ENCODE peak calls at places on chromosomes 4 and X, in eight cellular contexts. H, L, E, I, J, N, Q and F are unnamed samples. For H3K9me3, the result is how much of the 10 kb centered on the place peaks cover.

GRCh38 chr4:164221631-164222030 is 532.3 kb upstream of the SMIM31 start:
- DNase-seq in L (no peak), N (no peak), I (no peak), H (peak), E (no peak), J (no peak), Q (no peak), F (no peak)

GRCh38 chrX:153966283-153966688 is 5.3 kb downstream of the HCFC1 start:
- DNase-seq in L (no peak), I (no peak), Q (no peak), N (no peak), H (peak), J (no peak), E (no peak), F (no peak)

GRCh38 chrX:15151267-15152196 is 118.4 kb downstream of the ASB9 start:
- DNase-seq in J (no peak), E (no peak), I (no peak), L (no peak), H (peak), N (no peak), Q (no peak), F (no peak)

GRCh38 chr4:119684463-119684862 is 55.9 kb upstream of the PDE5A start:
- DNase-seq in N (no peak), Q (no peak), I (no peak), J (no peak), L (no peak), E (no peak), H (no peak), F (no peak)

GRCh38 chr4:139416073-139416673 is 37.7 kb upstream of the RAB33B start:
- DNase-seq in J (no peak), Q (no peak), N (no peak), E (peak), H (peak), L (peak), I (no peak), F (peak)

GRCh38 chr4:52657630-52658501 is 1.2 kb downstream of the USP46 start:
- DNase-seq in N (peak), L (peak), J (peak), Q (peak), E (peak), I (peak), H (peak), F (peak)

GRCh38 chr4:118904935-118905334 is 16.3 kb downstream of the SYNPO2 start:
- DNase-seq in Q (no peak), E (no peak), N (no peak), H (no peak), J (no peak), I (no peak), L (no peak), F (peak)

GRCh38 chr4:128776794-128777216 is 32.7 kb upstream of the JADE1 start:
- DNase-seq in L (peak), Q (no peak), N (no peak), J (no peak), E (peak), I (peak), H (peak), F (peak)

GRCh38 chr4:15654556-15655222 is 468 bp downstream of the FBXL5 start:
- DNase-seq in Q (peak), E (peak), N (no peak), L (peak), H (peak), J (peak), I (peak), F (peak)

GRCh38 chr4:148007303-148007702 is 275.4 kb downstream of the ARHGAP10 start:
- DNase-seq in E (peak), N (no peak), Q (no peak), H (peak), J (no peak), I (no peak), L (peak), F (peak)

GRCh38 chrX:71175531-71175930 is 30.9 kb downstream of the NLGN3 start:
- DNase-seq in L (no peak), H (no peak), N (no peak), I (no peak), Q (no peak), J (no peak), E (no peak), F (no peak)

GRCh38 chr4:39103291-39103690 is 41.3 kb downstream of the KLHL5 start:
- DNase-seq in L (no peak), Q (no peak), I (no peak), N (no peak), E (no peak), H (no peak), J (no peak), F (no peak)

GRCh38 chrX:3286196-3286920 is 60.1 kb downstream of the MXRA5 start:
- DNase-seq in H (peak), L (peak), N (no peak), I (no peak), Q (no peak), J (no peak), E (peak), F (peak)

GRCh38 chr4:118716304-118716703 is 31.1 kb downstream of the METTL14 start:
- DNase-seq in I (no peak), J (no peak), Q (no peak), N (no peak), E (no peak), H (no peak), L (no peak), F (no peak)

GRCh38 chr4:169179609-169180526 is 90.9 kb downstream of the SH3RF1 start:
- DNase-seq in I (no peak), H (peak), E (peak), J (no peak), N (no peak), Q (no peak), L (peak), F (peak)

GRCh38 chrX:5080812-5081211 is 1147.9 kb downstream of the NLGN4X start:
- DNase-seq in J (no peak), E (no peak), L (no peak), Q (no peak), I (no peak), H (no peak), N (no peak), F (no peak)

GRCh38 chr4:149084128-149084527 is 641.9 kb upstream of the NR3C2 start:
- DNase-seq in Q (no peak), H (no peak), I (no peak), L (no peak), E (no peak), J (no peak), N (no peak), F (no peak)

GRCh38 chr4:55008166-55009056 is 117.0 kb downstream of the KDR start:
- DNase-seq in I (no peak), J (peak), L (no peak), E (peak), N (no peak), H (peak), Q (peak), F (no peak)

GRCh38 chrX:19958530-19959486 is 32.1 kb downstream of the BCLAF3 start:
- DNase-seq in I (no peak), L (no peak), J (no peak), N (no peak), Q (no peak), H (no peak), E (peak), F (no peak)

GRCh38 chr4:158821228-158822009 is 52.6 kb downstream of the FNIP2 start:
- DNase-seq in J (no peak), Q (no peak), N (no peak), I (no peak), L (no peak), E (peak), H (peak), F (peak)

GRCh38 chr4:55444822-55445221 is 49.1 kb downstream of the TMEM165 start:
- DNase-seq in E (peak), H (peak), N (no peak), L (peak), Q (no peak), J (no peak), I (no peak), F (peak)

GRCh38 chr4:181148470-181148869 is 1094.7 kb upstream of the TENM3 start:
- DNase-seq in L (no peak), E (no peak), N (no peak), J (no peak), H (no peak), I (no peak), Q (no peak), F (no peak)

GRCh38 chr4:88938138-88938537 is 118.8 kb downstream of the FAM13A start:
- DNase-seq in H (peak), J (no peak), N (no peak), L (peak), Q (no peak), I (no peak), E (peak), F (peak)

GRCh38 chrX:130393451-130394074 is 8.1 kb upstream of the GPR119 start:
- DNase-seq in H (peak), E (peak), I (peak), L (peak), N (no peak), Q (peak), J (peak), F (peak)

GRCh38 chr4:8641256-8641655 is 48.7 kb downstream of the CPZ start:
- DNase-seq in E (no peak), Q (no peak), H (no peak), N (no peak), L (no peak), I (no peak), J (no peak), F (no peak)

GRCh38 chr4:57602133-57602532 is 491.9 kb upstream of the IGFBP7 start:
- DNase-seq in L (no peak), N (no peak), H (no peak), J (no peak), Q (no peak), E (no peak), I (no peak), F (no peak)

GRCh38 chr4:124640037-124640730 is 72.3 kb downstream of the ANKRD50 start:
- DNase-seq in J (no peak), N (no peak), L (peak), E (peak), H (peak), Q (no peak), I (no peak), F (peak)

GRCh38 chrX:39967348-39967747 is 130.4 kb downstream of the BCOR start:
- DNase-seq in N (no peak), L (no peak), J (no peak), Q (no peak), I (no peak), H (peak), E (no peak), F (no peak)

GRCh38 chrX:10676239-10676971 is 56.0 kb upstream of the MID1 start:
- DNase-seq in Q (peak), L (no peak), E (no peak), J (peak), I (no peak), N (peak), H (peak), F (no peak)

GRCh38 chr4:140640150-140640748 is 71.5 kb upstream of the UCP1 start:
- DNase-seq in I (no peak), L (no peak), J (no peak), E (no peak), H (no peak), Q (no peak), N (no peak), F (no peak)

GRCh38 chrX:69507500-69507789 is 3.3 kb downstream of the NALF2 start:
- DNase-seq in N (no peak), J (peak), L (no peak), I (no peak), H (no peak), E (no peak), Q (no peak), F (no peak)

GRCh38 chr4:138522366-138522765 is 280.2 kb upstream of the SLC7A11 start:
- DNase-seq in L (peak), Q (peak), H (peak), J (peak), N (no peak), I (no peak), E (peak), F (peak)

GRCh38 chr4:35516102-35516501 is 728.2 kb downstream of the ARAP2 start:
- DNase-seq in L (no peak), Q (no peak), E (no peak), I (no peak), J (no peak), H (no peak), N (no peak), F (no peak)

GRCh38 chrX:93977641-93978040 is 303.6 kb downstream of the FAM133A start:
- DNase-seq in L (no peak), H (no peak), J (no peak), E (no peak), Q (no peak), N (no peak), I (no peak), F (no peak)

GRCh38 chr4:175351473-175351872 is 433.3 kb downstream of the ADAM29 start:
- DNase-seq in N (no peak), I (no peak), H (no peak), E (no peak), J (no peak), Q (no peak), L (no peak), F (no peak)

GRCh38 chr4:110628321-110629213 is 5.7 kb upstream of the PITX2 start:
- DNase-seq in E (peak), H (no peak), L (no peak), I (no peak), Q (peak), N (peak), J (peak), F (no peak)

GRCh38 chr4:7206856-7207567 is 14.7 kb downstream of the SORCS2 start:
- DNase-seq in J (peak), Q (peak), H (peak), N (peak), E (peak), I (peak), L (peak), F (peak)

DNA sequence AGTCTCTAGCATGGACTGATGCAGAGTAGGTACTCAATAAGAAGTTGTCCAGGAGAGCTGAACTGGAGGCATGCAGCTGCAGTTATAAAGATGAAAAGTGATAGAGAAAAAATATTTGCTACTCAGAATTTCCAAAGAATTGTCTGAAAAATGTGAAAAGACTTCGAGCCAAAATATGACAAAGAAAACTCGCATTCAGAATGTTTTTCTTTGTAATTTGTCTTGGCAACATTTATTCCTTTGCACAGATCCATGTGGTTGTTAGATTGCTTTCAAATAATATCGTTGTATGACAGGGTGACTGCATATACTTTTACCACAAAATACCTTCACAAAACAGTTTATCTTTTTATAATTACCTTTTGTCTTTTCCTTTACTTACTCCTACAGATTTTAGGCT is 128.0 kb upstream of the SLC4A4 start:
- DNase-seq in H (peak), L (no peak), J (no peak), I (no peak), N (no peak), E (no peak), Q (no peak), F (peak)
- H3K9ac ChIP-seq in H (peak), L (no peak), J (no peak), I (no peak), N (no peak), E (peak), Q (no peak), F (no peak)

GRCh38 chrX:63932006-63932405 is 147.0 kb upstream of the ARHGEF9 start:
- DNase-seq in N (no peak), J (no peak), L (no peak), H (peak), E (no peak), Q (no peak), I (no peak), F (no peak)

GRCh38 chrX:63929608-63930007 is 144.6 kb upstream of the ARHGEF9 start:
- DNase-seq in I (no peak), H (no peak), E (no peak), Q (no peak), N (no peak), J (no peak), L (no peak), F (no peak)

GRCh38 chrX:63934160-63934559 is 149.1 kb upstream of the ARHGEF9 start:
- DNase-seq in N (no peak), Q (peak), H (no peak), L (no peak), E (no peak), I (no peak), J (peak), F (no peak)

GRCh38 chrX:63932907-63933306 is 147.9 kb upstream of the ARHGEF9 start:
- DNase-seq in J (no peak), H (no peak), Q (no peak), L (no peak), E (no peak), I (no peak), N (no peak), F (no peak)

DNA sequence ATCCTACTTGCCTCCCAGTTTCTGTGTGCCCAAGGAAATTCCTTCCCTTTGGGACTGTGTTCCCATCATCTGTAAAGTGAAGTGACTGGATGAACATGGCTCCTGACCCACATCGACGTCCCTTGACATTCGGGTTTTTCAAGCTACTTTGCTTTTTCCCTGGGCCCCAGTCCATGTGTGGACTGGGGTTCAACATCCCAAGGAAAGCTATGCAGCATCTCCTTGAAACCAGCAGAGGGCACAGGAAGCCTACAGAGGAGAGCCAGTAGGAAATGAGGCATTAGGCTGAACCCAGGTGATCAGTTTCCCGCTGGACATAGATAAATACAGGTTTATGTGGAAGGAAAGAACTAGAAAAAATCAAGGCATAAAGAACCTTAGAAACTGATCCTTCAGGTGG is 145.1 kb upstream of the ARHGEF9 start:
- DNase-seq in E (no peak), H (peak), N (peak), I (no peak), J (peak), L (no peak), Q (peak), F (peak)
- H3K9me3 ChIP-seq in E (under half), H (under half), N (under half), I (under half), J (under half), L (under half), Q (half or more), F (under half)

DNA sequence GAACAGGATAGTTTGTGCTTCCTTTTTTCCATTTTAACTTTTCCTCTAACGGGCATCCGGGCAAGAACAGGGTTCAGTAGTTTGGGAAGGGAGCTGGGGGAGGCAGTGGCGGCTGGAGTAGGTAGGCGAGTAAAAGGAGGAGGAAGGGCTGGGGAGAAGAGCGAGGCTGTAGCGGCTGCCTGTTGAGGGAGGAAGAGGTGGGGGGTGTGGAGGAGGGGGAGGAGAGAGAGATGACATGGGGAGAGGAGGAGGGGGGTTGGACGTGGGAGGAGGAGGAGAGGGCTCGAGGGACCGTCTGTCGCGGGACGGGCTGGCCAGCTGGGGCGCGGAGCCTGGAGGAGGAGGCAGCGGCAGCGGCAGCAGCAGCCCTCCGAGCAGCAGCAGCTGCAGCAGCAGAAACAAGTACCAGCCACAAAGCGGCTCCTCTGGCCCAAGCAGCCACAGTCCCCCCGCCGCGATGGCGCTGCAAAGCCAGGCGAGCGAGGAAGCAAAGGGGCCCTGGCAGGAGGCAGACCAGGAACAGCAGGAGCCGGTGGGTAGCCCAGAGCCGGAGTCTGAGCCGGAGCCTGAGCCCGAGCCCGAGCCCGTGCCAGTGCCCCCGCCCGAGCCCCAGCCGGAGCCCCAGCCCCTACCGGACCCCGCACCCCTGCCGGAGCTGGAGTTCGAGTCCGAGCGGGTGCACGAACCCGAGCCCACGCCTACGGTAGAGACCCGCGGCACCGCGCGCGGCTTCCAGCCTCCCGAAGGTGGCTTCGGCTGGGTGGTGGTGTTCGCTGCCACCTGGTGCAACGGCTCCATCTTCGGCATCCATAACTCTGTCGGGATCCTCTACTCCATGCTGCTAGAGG is at the start of gene SLC16A2:
- DNase-seq in H (peak), J (peak), I (peak), N (peak), L (peak), E (peak), Q (peak), F (peak)
- H3K9ac ChIP-seq in H (peak), J (peak), I (no peak), N (peak), L (peak), E (peak), Q (peak), F (peak)

DNA sequence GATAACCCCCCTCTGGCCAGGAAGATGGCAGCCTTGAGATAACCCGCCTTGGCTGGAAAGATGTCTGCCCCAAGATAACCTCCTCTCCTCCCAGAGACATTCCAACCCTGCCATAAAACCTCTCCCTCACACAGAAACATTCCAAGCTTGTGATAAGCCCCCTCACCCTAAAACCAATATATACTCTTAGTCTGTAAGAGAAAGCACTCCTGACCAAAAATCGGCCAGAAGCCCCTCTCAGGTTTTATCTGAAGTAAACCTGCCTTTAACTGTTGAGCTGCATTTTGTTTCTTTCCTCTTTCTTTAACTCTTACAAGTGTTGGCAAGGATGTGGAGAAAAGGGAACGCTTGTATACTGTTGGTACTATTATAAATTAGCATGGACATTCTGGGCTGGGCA is 8.5 kb downstream of the ERCC6L start:
- DNase-seq in Q (no peak), N (no peak), L (no peak), J (no peak), E (no peak), H (no peak), I (no peak), F (no peak)
- H3K9me3 ChIP-seq in Q (under half), N (under half), L (under half), J (under half), E (under half), H (under half), I (under half), F (under half)

DNA sequence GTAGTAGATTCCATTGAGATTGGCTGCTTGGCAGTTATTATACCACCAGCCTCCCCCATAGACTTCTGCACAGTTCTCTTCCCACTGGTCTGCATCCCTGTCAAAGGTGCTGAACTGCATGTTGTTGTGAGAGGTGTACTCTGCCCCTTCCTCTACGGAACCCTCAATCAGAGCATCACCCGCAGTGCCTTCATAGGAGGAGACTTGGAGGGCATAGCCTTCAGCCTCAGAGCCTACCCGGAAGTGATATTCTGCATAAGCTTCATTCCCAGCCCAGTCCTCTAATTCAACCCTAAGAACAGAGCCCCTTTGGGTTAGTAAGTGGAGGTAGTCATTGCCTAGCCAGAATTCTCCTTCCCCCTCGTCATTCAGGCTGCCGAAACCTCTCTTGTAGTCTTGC is 6.3 kb downstream of the FGA start:
- DNase-seq in L (no peak), Q (no peak), E (no peak), J (no peak), N (no peak), I (no peak), H (no peak), F (no peak)
- H3K9ac ChIP-seq in L (no peak), Q (no peak), E (no peak), J (no peak), N (no peak), I (no peak), H (no peak), F (no peak)